ENCODE peak calls at places on chromosomes 6 and 20, in eight cellular contexts. One of them, this sample, is unnamed.

GRCh38 chr6:105087571-105088211 is 92.1 kb downstream of the POPDC3 start:
- DNase-seq in astrocyte of the spinal cord: peak
- DNase-seq in upper lobe of right lung: no peak
- DNase-seq in Calu3: peak
- DNase-seq in endothelial cell: peak
- DNase-seq in OCI-LY7: peak
- DNase-seq in type B pancreatic cell: no peak
- DNase-seq in prostate gland: peak
- DNase-seq in this sample: no peak

GRCh38 chr6:166751051-166751595 is 124.1 kb upstream of the RPS6KA2 start:
- DNase-seq in astrocyte of the spinal cord: peak
- DNase-seq in upper lobe of right lung: no peak
- DNase-seq in Calu3: no peak
- DNase-seq in endothelial cell: no peak
- DNase-seq in OCI-LY7: peak
- DNase-seq in type B pancreatic cell: no peak
- DNase-seq in prostate gland: no peak
- DNase-seq in this sample: no peak

GRCh38 chr6:52384145-52384766 is 22.3 kb downstream of the PAQR8 start:
- DNase-seq in astrocyte of the spinal cord: no peak
- DNase-seq in upper lobe of right lung: no peak
- DNase-seq in Calu3: no peak
- DNase-seq in endothelial cell: no peak
- DNase-seq in OCI-LY7: no peak
- DNase-seq in type B pancreatic cell: no peak
- DNase-seq in prostate gland: no peak
- DNase-seq in this sample: no peak

GRCh38 chr6:89369009-89369408 is 16.5 kb upstream of the UBE2J1 start:
- DNase-seq in astrocyte of the spinal cord: peak
- DNase-seq in upper lobe of right lung: peak
- DNase-seq in Calu3: peak
- DNase-seq in endothelial cell: peak
- DNase-seq in OCI-LY7: peak
- DNase-seq in type B pancreatic cell: no peak
- DNase-seq in prostate gland: peak
- DNase-seq in this sample: no peak

GRCh38 chr6:70315096-70315751 is 12.3 kb upstream of the COL9A1 start:
- DNase-seq in astrocyte of the spinal cord: no peak
- DNase-seq in upper lobe of right lung: no peak
- DNase-seq in Calu3: no peak
- DNase-seq in endothelial cell: no peak
- DNase-seq in OCI-LY7: no peak
- DNase-seq in type B pancreatic cell: no peak
- DNase-seq in prostate gland: no peak
- DNase-seq in this sample: no peak

GRCh38 chr6:38703949-38704348 is 1.0 kb upstream of the GLO1 start:
- DNase-seq in astrocyte of the spinal cord: no peak
- DNase-seq in upper lobe of right lung: no peak
- DNase-seq in Calu3: no peak
- DNase-seq in endothelial cell: no peak
- DNase-seq in OCI-LY7: no peak
- DNase-seq in type B pancreatic cell: no peak
- DNase-seq in prostate gland: no peak
- DNase-seq in this sample: no peak

GRCh38 chr6:34068462-34069044 is 77.3 kb downstream of the GRM4 start:
- DNase-seq in astrocyte of the spinal cord: no peak
- DNase-seq in upper lobe of right lung: no peak
- DNase-seq in Calu3: no peak
- DNase-seq in endothelial cell: no peak
- DNase-seq in OCI-LY7: no peak
- DNase-seq in type B pancreatic cell: no peak
- DNase-seq in prostate gland: no peak
- DNase-seq in this sample: no peak

GRCh38 chr6:4774715-4775590 is 1.3 kb upstream of the CDYL start:
- DNase-seq in astrocyte of the spinal cord: no peak
- DNase-seq in upper lobe of right lung: no peak
- DNase-seq in Calu3: peak
- DNase-seq in endothelial cell: peak
- DNase-seq in OCI-LY7: no peak
- DNase-seq in type B pancreatic cell: no peak
- DNase-seq in prostate gland: peak
- DNase-seq in this sample: no peak

GRCh38 chr20:62551408-62552323 is 75.9 kb upstream of the GATA5 start:
- DNase-seq in astrocyte of the spinal cord: no peak
- DNase-seq in upper lobe of right lung: no peak
- DNase-seq in Calu3: no peak
- DNase-seq in endothelial cell: no peak
- DNase-seq in OCI-LY7: no peak
- DNase-seq in type B pancreatic cell: no peak
- DNase-seq in prostate gland: no peak
- DNase-seq in this sample: no peak

GRCh38 chr20:11453430-11453829 is 464.3 kb upstream of the BTBD3 start:
- DNase-seq in astrocyte of the spinal cord: peak
- DNase-seq in upper lobe of right lung: no peak
- DNase-seq in Calu3: no peak
- DNase-seq in endothelial cell: no peak
- DNase-seq in OCI-LY7: no peak
- DNase-seq in type B pancreatic cell: no peak
- DNase-seq in prostate gland: no peak
- DNase-seq in this sample: no peak

GRCh38 chr20:54872440-54872839 is 397.0 kb downstream of the DOK5 start:
- DNase-seq in astrocyte of the spinal cord: no peak
- DNase-seq in upper lobe of right lung: no peak
- DNase-seq in Calu3: no peak
- DNase-seq in endothelial cell: no peak
- DNase-seq in OCI-LY7: no peak
- DNase-seq in type B pancreatic cell: no peak
- DNase-seq in prostate gland: no peak
- DNase-seq in this sample: no peak

GRCh38 chr6:86686496-86686895 is 250.8 kb upstream of the HTR1E start:
- DNase-seq in astrocyte of the spinal cord: no peak
- DNase-seq in upper lobe of right lung: no peak
- DNase-seq in Calu3: no peak
- DNase-seq in endothelial cell: no peak
- DNase-seq in OCI-LY7: no peak
- DNase-seq in type B pancreatic cell: no peak
- DNase-seq in prostate gland: no peak
- DNase-seq in this sample: no peak

GRCh38 chr6:169520104-169520503 is 181.7 kb downstream of the WDR27 start:
- DNase-seq in astrocyte of the spinal cord: peak
- DNase-seq in upper lobe of right lung: no peak
- DNase-seq in Calu3: no peak
- DNase-seq in endothelial cell: no peak
- DNase-seq in OCI-LY7: no peak
- DNase-seq in type B pancreatic cell: no peak
- DNase-seq in prostate gland: no peak
- DNase-seq in this sample: no peak

GRCh38 chr20:34324541-34324940 is 21.4 kb upstream of the AHCY start:
- DNase-seq in astrocyte of the spinal cord: no peak
- DNase-seq in upper lobe of right lung: no peak
- DNase-seq in Calu3: no peak
- DNase-seq in endothelial cell: no peak
- DNase-seq in OCI-LY7: no peak
- DNase-seq in type B pancreatic cell: no peak
- DNase-seq in prostate gland: no peak
- DNase-seq in this sample: no peak

GRCh38 chr6:44397424-44398169 is 10.1 kb downstream of the CDC5L start:
- DNase-seq in astrocyte of the spinal cord: no peak
- DNase-seq in upper lobe of right lung: no peak
- DNase-seq in Calu3: no peak
- DNase-seq in endothelial cell: no peak
- DNase-seq in OCI-LY7: no peak
- DNase-seq in type B pancreatic cell: no peak
- DNase-seq in prostate gland: no peak
- DNase-seq in this sample: no peak

GRCh38 chr6:111565316-111566221 is 40.1 kb downstream of the TRAF3IP2 start:
- DNase-seq in astrocyte of the spinal cord: no peak
- DNase-seq in upper lobe of right lung: no peak
- DNase-seq in Calu3: peak
- DNase-seq in endothelial cell: no peak
- DNase-seq in OCI-LY7: peak
- DNase-seq in type B pancreatic cell: no peak
- DNase-seq in prostate gland: no peak
- DNase-seq in this sample: no peak

GRCh38 chr20:35739294-35740163 is 2.5 kb downstream of the RBM39 start:
- DNase-seq in astrocyte of the spinal cord: peak
- DNase-seq in upper lobe of right lung: no peak
- DNase-seq in Calu3: peak
- DNase-seq in endothelial cell: no peak
- DNase-seq in OCI-LY7: peak
- DNase-seq in type B pancreatic cell: no peak
- DNase-seq in prostate gland: no peak
- DNase-seq in this sample: no peak

GRCh38 chr20:63538204-63539091 is 1.3 kb upstream of the PTK6 start:
- DNase-seq in astrocyte of the spinal cord: no peak
- DNase-seq in upper lobe of right lung: peak
- DNase-seq in Calu3: peak
- DNase-seq in endothelial cell: peak
- DNase-seq in OCI-LY7: peak
- DNase-seq in type B pancreatic cell: no peak
- DNase-seq in prostate gland: peak
- DNase-seq in this sample: no peak

GRCh38 chr6:6942826-6943225 is 164.9 kb upstream of the RREB1 start:
- DNase-seq in astrocyte of the spinal cord: peak
- DNase-seq in upper lobe of right lung: peak
- DNase-seq in Calu3: no peak
- DNase-seq in endothelial cell: no peak
- DNase-seq in OCI-LY7: no peak
- DNase-seq in type B pancreatic cell: no peak
- DNase-seq in prostate gland: no peak
- DNase-seq in this sample: no peak

GRCh38 chr6:3749390-3749978 is 2.0 kb downstream of the PXDC1 start:
- DNase-seq in astrocyte of the spinal cord: peak
- DNase-seq in upper lobe of right lung: peak
- DNase-seq in Calu3: peak
- DNase-seq in endothelial cell: no peak
- DNase-seq in OCI-LY7: no peak
- DNase-seq in type B pancreatic cell: no peak
- DNase-seq in prostate gland: peak
- DNase-seq in this sample: peak

GRCh38 chr6:3987072-3987471 is 91.9 kb downstream of the FAM217A start:
- DNase-seq in astrocyte of the spinal cord: peak
- DNase-seq in upper lobe of right lung: no peak
- DNase-seq in Calu3: no peak
- DNase-seq in endothelial cell: no peak
- DNase-seq in OCI-LY7: no peak
- DNase-seq in type B pancreatic cell: no peak
- DNase-seq in prostate gland: no peak
- DNase-seq in this sample: no peak

GRCh38 chr6:28281288-28282064 is at the start of gene PGBD1:
- DNase-seq in astrocyte of the spinal cord: peak
- DNase-seq in upper lobe of right lung: peak
- DNase-seq in Calu3: peak
- DNase-seq in endothelial cell: peak
- DNase-seq in OCI-LY7: peak
- DNase-seq in type B pancreatic cell: peak
- DNase-seq in prostate gland: peak
- DNase-seq in this sample: peak

GRCh38 chr6:81694855-81695254 is 57.6 kb downstream of the TENT5A start:
- DNase-seq in astrocyte of the spinal cord: no peak
- DNase-seq in upper lobe of right lung: no peak
- DNase-seq in Calu3: no peak
- DNase-seq in endothelial cell: no peak
- DNase-seq in OCI-LY7: no peak
- DNase-seq in type B pancreatic cell: no peak
- DNase-seq in prostate gland: no peak
- DNase-seq in this sample: no peak

GRCh38 chr6:148747493-148748160 is 797 bp downstream of the UST start:
- DNase-seq in astrocyte of the spinal cord: peak
- DNase-seq in upper lobe of right lung: peak
- DNase-seq in Calu3: peak
- DNase-seq in endothelial cell: peak
- DNase-seq in OCI-LY7: peak
- DNase-seq in type B pancreatic cell: peak
- DNase-seq in prostate gland: peak
- DNase-seq in this sample: peak
- TF ChIP-seq CTCF in astrocyte of the spinal cord: no peak
- TF ChIP-seq CTCF in upper lobe of right lung: no peak
- TF ChIP-seq CTCF in Calu3: no peak
- TF ChIP-seq CTCF in endothelial cell: no peak
- TF ChIP-seq CTCF in OCI-LY7: peak
- TF ChIP-seq CTCF in type B pancreatic cell: no peak
- TF ChIP-seq CTCF in prostate gland: no peak
- TF ChIP-seq CTCF in this sample: no peak

GRCh38 chr6:25469797-25470388 is 182.1 kb upstream of the SCGN start:
- DNase-seq in astrocyte of the spinal cord: no peak
- DNase-seq in upper lobe of right lung: no peak
- DNase-seq in Calu3: no peak
- DNase-seq in endothelial cell: no peak
- DNase-seq in OCI-LY7: no peak
- DNase-seq in type B pancreatic cell: no peak
- DNase-seq in prostate gland: no peak
- DNase-seq in this sample: no peak
- TF ChIP-seq CTCF in astrocyte of the spinal cord: peak
- TF ChIP-seq CTCF in upper lobe of right lung: peak
- TF ChIP-seq CTCF in Calu3: no peak
- TF ChIP-seq CTCF in endothelial cell: peak
- TF ChIP-seq CTCF in OCI-LY7: peak
- TF ChIP-seq CTCF in type B pancreatic cell: peak
- TF ChIP-seq CTCF in prostate gland: no peak
- TF ChIP-seq CTCF in this sample: peak

GRCh38 chr6:16020259-16020658 is 108.6 kb upstream of the MYLIP start:
- DNase-seq in astrocyte of the spinal cord: no peak
- DNase-seq in upper lobe of right lung: no peak
- DNase-seq in Calu3: no peak
- DNase-seq in endothelial cell: no peak
- DNase-seq in OCI-LY7: no peak
- DNase-seq in type B pancreatic cell: no peak
- DNase-seq in prostate gland: no peak
- DNase-seq in this sample: no peak
- TF ChIP-seq CTCF in astrocyte of the spinal cord: no peak
- TF ChIP-seq CTCF in upper lobe of right lung: no peak
- TF ChIP-seq CTCF in Calu3: no peak
- TF ChIP-seq CTCF in endothelial cell: no peak
- TF ChIP-seq CTCF in OCI-LY7: no peak
- TF ChIP-seq CTCF in type B pancreatic cell: no peak
- TF ChIP-seq CTCF in prostate gland: no peak
- TF ChIP-seq CTCF in this sample: no peak

GRCh38 chr6:131367206-131367873 is 205.7 kb upstream of the ARG1 start:
- DNase-seq in astrocyte of the spinal cord: no peak
- DNase-seq in upper lobe of right lung: no peak
- DNase-seq in Calu3: no peak
- DNase-seq in endothelial cell: no peak
- DNase-seq in OCI-LY7: peak
- DNase-seq in type B pancreatic cell: no peak
- DNase-seq in prostate gland: no peak
- DNase-seq in this sample: no peak

GRCh38 chr6:131372535-131372934 is 200.5 kb upstream of the ARG1 start:
- DNase-seq in astrocyte of the spinal cord: peak
- DNase-seq in upper lobe of right lung: no peak
- DNase-seq in Calu3: no peak
- DNase-seq in endothelial cell: no peak
- DNase-seq in OCI-LY7: no peak
- DNase-seq in type B pancreatic cell: no peak
- DNase-seq in prostate gland: no peak
- DNase-seq in this sample: no peak

GRCh38 chr6:131362696-131363095 is 210.3 kb upstream of the ARG1 start:
- DNase-seq in astrocyte of the spinal cord: no peak
- DNase-seq in upper lobe of right lung: no peak
- DNase-seq in Calu3: no peak
- DNase-seq in endothelial cell: no peak
- DNase-seq in OCI-LY7: no peak
- DNase-seq in type B pancreatic cell: no peak
- DNase-seq in prostate gland: no peak
- DNase-seq in this sample: no peak

GRCh38 chr6:131366223-131366622 is 206.8 kb upstream of the ARG1 start:
- DNase-seq in astrocyte of the spinal cord: no peak
- DNase-seq in upper lobe of right lung: no peak
- DNase-seq in Calu3: no peak
- DNase-seq in endothelial cell: no peak
- DNase-seq in OCI-LY7: peak
- DNase-seq in type B pancreatic cell: no peak
- DNase-seq in prostate gland: no peak
- DNase-seq in this sample: no peak

GRCh38 chr6:131368077-131368911 is 204.7 kb upstream of the ARG1 start:
- DNase-seq in astrocyte of the spinal cord: peak
- DNase-seq in upper lobe of right lung: peak
- DNase-seq in Calu3: peak
- DNase-seq in endothelial cell: no peak
- DNase-seq in OCI-LY7: peak
- DNase-seq in type B pancreatic cell: no peak
- DNase-seq in prostate gland: peak
- DNase-seq in this sample: no peak
- TF ChIP-seq CTCF in astrocyte of the spinal cord: no peak
- TF ChIP-seq CTCF in upper lobe of right lung: no peak
- TF ChIP-seq CTCF in Calu3: no peak
- TF ChIP-seq CTCF in endothelial cell: no peak
- TF ChIP-seq CTCF in OCI-LY7: peak
- TF ChIP-seq CTCF in type B pancreatic cell: no peak
- TF ChIP-seq CTCF in prostate gland: no peak
- TF ChIP-seq CTCF in this sample: no peak

This sample was measured in osteocyte.